ENCODE peak calls at places on chromosomes 11 and 22, in six cellular contexts. M is fibroblast of lung; Q is transverse colon; L is CD8-positive, alpha-beta memory T cell; C is right lobe of liver; S is psoas muscle. A is an unnamed sample. For H3K4me1, the result is how much of the 10 kb centered on the place peaks cover.

GRCh38 chr11:28727254-28727653 is 619.1 kb downstream of the METTL15 start:
- DNase-seq in Q (no peak), L (no peak), M (no peak), C (no peak), S (no peak), A (no peak)

GRCh38 chr11:72832301-72833082 is 18.3 kb downstream of the ATG16L2 start:
- DNase-seq in L (no peak), Q (no peak), S (no peak), M (no peak), C (no peak), A (no peak)

GRCh38 chr11:81005595-81005994 is 1564.8 kb upstream of the TENM4 start:
- DNase-seq in C (no peak), L (no peak), Q (no peak), M (peak), S (no peak), A (no peak)

GRCh38 chr11:33347490-33348125 is 90.4 kb downstream of the HIPK3 start:
- DNase-seq in S (no peak), C (no peak), L (no peak), Q (no peak), M (no peak), A (no peak)

GRCh38 chr22:29710922-29711593 is 8.7 kb upstream of the CABP7 start:
- DNase-seq in L (no peak), S (peak), C (no peak), Q (peak), M (no peak), A (peak)

GRCh38 chr22:34283844-34284243 is 363.6 kb upstream of the LARGE1 start:
- DNase-seq in S (no peak), Q (no peak), L (no peak), M (no peak), C (no peak), A (no peak)

GRCh38 chr11:432501-433100 is 9.2 kb downstream of the ANO9 start:
- DNase-seq in S (no peak), L (no peak), M (no peak), C (no peak), Q (no peak), A (peak)

GRCh38 chr11:6443269-6444003 is 2.6 kb upstream of the HPX start:
- DNase-seq in S (peak), L (peak), M (peak), Q (peak), C (peak), A (peak)

GRCh38 chr11:88050247-88050646 is 125.0 kb downstream of the RAB38 start:
- DNase-seq in C (no peak), M (no peak), Q (no peak), L (no peak), S (no peak), A (no peak)

GRCh38 chr22:41482319-41482935 is 13.5 kb downstream of the ACO2 start:
- DNase-seq in Q (no peak), C (no peak), M (peak), L (no peak), S (no peak), A (no peak)

GRCh38 chr11:109371444-109372176 is 50.4 kb upstream of the C11orf87 start:
- DNase-seq in L (no peak), S (no peak), M (no peak), C (no peak), Q (no peak), A (no peak)

GRCh38 chr11:19244084-19244483 is 3.3 kb upstream of the E2F8 start:
- DNase-seq in L (no peak), M (peak), S (no peak), C (peak), Q (peak), A (no peak)

GRCh38 chr11:59545179-59546020 is 34.1 kb downstream of the OR4D9 start:
- DNase-seq in C (no peak), L (no peak), M (peak), Q (no peak), S (no peak), A (no peak)

GRCh38 chr11:1628506-1629325 is 859 bp upstream of the KRTAP5-5 start:
- DNase-seq in S (peak), M (peak), L (peak), Q (peak), C (no peak), A (peak)

GRCh38 chr11:47272706-47273105 is 2.8 kb downstream of the MADD start:
- DNase-seq in M (peak), C (no peak), L (no peak), S (no peak), Q (no peak), A (no peak)

GRCh38 chr11:69437876-69438205 is 43.6 kb upstream of the LINC01488 start:
- DNase-seq in S (no peak), L (no peak), C (no peak), M (no peak), Q (no peak), A (no peak)

GRCh38 chr11:69916806-69917387 is 97.7 kb upstream of the FGF3 start:
- DNase-seq in S (no peak), C (peak), L (no peak), M (no peak), Q (peak), A (no peak)

GRCh38 chr11:115717215-115717584 is 213.0 kb upstream of the CADM1 start:
- DNase-seq in S (no peak), C (no peak), L (no peak), M (no peak), Q (no peak), A (no peak)

GRCh38 chr11:68663482-68664010 is 20.8 kb upstream of the GAL start:
- DNase-seq in C (no peak), M (no peak), L (no peak), Q (no peak), S (no peak), A (no peak)

GRCh38 chr11:60970369-60970774 is 1.1 kb upstream of the CD6 start:
- DNase-seq in C (peak), L (peak), Q (peak), S (peak), M (peak), A (peak)

GRCh38 chr11:129766858-129767604 is 48.6 kb upstream of the TMEM45B start:
- DNase-seq in C (peak), M (peak), Q (peak), L (no peak), S (no peak), A (no peak)

GRCh38 chr22:35230839-35231584 is 26.3 kb upstream of the HMGXB4 start:
- DNase-seq in C (no peak), S (no peak), L (no peak), M (no peak), Q (peak), A (no peak)

GRCh38 chr11:76523147-76523546 is 78.3 kb downstream of the EMSY start:
- DNase-seq in L (no peak), M (no peak), C (no peak), Q (no peak), S (no peak), A (no peak)

GRCh38 chr11:78365381-78365792 is 52.2 kb downstream of the GAB2 start:
- DNase-seq in L (no peak), S (no peak), M (no peak), C (no peak), Q (no peak), A (no peak)

GRCh38 chr22:29093501-29093921 is 20.7 kb downstream of the KREMEN1 start:
- DNase-seq in S (no peak), C (peak), L (no peak), M (peak), Q (no peak), A (no peak)

GRCh38 chr22:45069925-45070324 is 60.1 kb upstream of the PHF21B start:
- DNase-seq in C (no peak), Q (no peak), L (no peak), M (no peak), S (no peak), A (no peak)

GRCh38 chr11:4560462-4560861 is 15.5 kb downstream of the OR52M1 start:
- DNase-seq in C (no peak), M (no peak), S (no peak), Q (no peak), L (no peak), A (no peak)

GRCh38 chr11:32172771-32173170 is 81.9 kb downstream of the RCN1 start:
- DNase-seq in M (peak), C (no peak), S (no peak), Q (no peak), L (no peak), A (no peak)

GRCh38 chr11:110091995-110092576 is 1.1 kb upstream of the ZC3H12C start:
- DNase-seq in L (no peak), Q (no peak), S (no peak), C (no peak), M (peak), A (no peak)

GRCh38 chr11:34899633-34900016 is 16.6 kb downstream of the APIP start:
- DNase-seq in L (no peak), S (no peak), C (no peak), Q (no peak), M (no peak), A (no peak)

GRCh38 chr11:80074837-80075236 is 634.0 kb upstream of the TENM4 start:
- DNase-seq in S (no peak), C (no peak), L (no peak), M (no peak), Q (no peak), A (no peak)

GRCh38 chr11:47415949-47416472 is 7.6 kb downstream of the SLC39A13 start:
- DNase-seq in M (peak), C (no peak), Q (peak), S (peak), L (no peak), A (peak)

GRCh38 chr11:65013692-65014145 is 241 bp upstream of the ARL2 start:
- DNase-seq in S (peak), L (peak), M (peak), C (peak), Q (peak), A (peak)

GRCh38 chr11:43576834-43577521 is 103.6 kb upstream of the HSD17B12 start:
- DNase-seq in L (no peak), C (no peak), Q (no peak), M (peak), S (no peak), A (no peak)

GRCh38 chr11:35968386-35969088 is 24.7 kb downstream of the LDLRAD3 start:
- DNase-seq in Q (no peak), S (no peak), L (no peak), M (no peak), C (no peak), A (no peak)

GRCh38 chr22:30205281-30206115 is 41.1 kb downstream of the LIF start:
- DNase-seq in M (peak), L (no peak), C (no peak), Q (no peak), S (peak), A (no peak)

GRCh38 chr11:128470081-128470480 is 117.3 kb downstream of the ETS1 start:
- DNase-seq in C (no peak), Q (no peak), S (no peak), M (no peak), L (no peak), A (no peak)

GRCh38 chr22:24695958-24696511 is 78.5 kb downstream of the PIWIL3 start:
- DNase-seq in M (peak), L (no peak), C (no peak), S (no peak), Q (no peak), A (no peak)
- H3K4me3 ChIP-seq in M (no peak), L (no peak), C (no peak), S (no peak), Q (no peak), A (no peak)

DNA sequence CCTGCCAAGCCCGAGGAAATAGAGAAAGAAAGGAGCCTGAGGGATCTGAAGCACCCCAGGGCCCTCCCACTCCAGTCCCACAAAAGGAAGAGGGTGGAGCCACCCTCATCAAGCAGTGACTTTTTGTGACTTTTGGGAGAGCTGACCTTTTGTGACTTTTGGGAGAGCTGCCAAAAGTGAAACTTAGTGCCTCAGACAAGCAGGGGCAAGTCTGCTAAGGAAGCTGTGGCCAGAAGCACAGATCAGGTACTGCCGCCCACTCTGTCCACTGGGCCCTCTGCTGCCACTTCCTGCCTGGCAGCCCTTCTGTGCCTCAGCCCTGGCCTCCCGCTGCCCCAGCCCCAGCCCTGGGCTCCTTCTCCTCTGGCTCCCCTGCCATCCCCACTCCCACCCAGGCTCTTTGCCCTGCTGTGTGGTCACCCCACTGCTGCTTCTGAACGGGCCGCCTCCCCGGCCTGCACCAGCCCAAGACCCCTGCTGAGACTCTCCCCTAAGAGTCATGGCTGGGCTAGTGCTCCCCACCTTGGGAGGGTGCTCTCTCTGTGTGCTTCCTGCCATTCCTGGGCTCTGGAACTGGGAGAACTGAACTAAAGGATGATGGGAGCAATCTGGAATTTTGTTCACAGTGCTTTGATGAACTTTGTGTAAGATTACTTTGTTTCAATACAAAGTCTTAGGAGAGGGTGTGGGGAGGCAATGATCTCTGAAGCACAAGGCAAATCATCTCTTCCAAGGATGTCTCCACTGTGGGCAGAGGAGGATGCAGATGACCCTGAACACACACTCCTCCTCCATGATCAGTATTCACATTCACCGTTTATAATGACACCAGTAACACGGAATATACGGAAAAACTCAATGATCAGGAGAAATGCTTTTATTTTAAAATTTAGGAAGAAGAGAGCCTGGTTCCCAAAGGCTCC is at the start of gene APOBEC3H:
- DNase-seq in S (no peak), M (no peak), C (no peak), Q (peak), L (peak), A (no peak)
- H3K4me1 ChIP-seq in S (under half), M (under half), C (under half), Q (under half), L (half or more), A (under half)

DNA sequence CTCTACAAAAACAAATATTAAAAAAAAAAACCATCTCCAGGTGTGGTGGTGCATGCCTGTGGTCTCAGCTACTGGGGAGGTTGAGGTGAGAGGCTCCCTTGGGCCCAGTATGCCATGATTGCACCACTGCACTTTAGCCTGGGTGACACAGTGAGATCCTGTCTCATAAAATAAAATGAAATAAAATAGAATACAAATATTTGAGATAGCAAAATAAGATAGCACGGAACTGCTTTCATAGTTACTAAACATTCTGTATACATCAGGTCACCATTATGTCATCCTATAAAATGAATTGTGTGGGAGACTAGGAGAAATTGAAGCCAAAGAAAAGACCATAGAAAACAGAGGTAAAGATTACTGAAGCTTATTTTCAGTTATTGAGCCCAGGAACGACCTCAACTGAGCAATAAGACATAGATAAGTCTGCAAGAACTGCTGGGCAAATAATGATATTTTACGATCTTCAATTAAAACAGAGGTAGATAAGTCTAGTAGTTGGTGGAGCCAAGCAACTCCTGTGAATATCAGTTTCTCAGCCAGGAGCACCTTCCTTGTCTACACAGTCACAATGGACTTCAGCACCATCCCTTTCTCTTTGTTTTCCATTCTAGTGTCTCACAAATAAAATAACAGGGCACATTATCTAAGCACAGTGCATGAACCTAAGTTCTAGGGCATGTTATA is 9.9 kb downstream of the OR5M11 start:
- DNase-seq in Q (peak), M (no peak), C (no peak), S (no peak), L (no peak), A (no peak)
- H3K4me3 ChIP-seq in Q (no peak), M (no peak), C (no peak), S (no peak), L (no peak), A (no peak)

DNA sequence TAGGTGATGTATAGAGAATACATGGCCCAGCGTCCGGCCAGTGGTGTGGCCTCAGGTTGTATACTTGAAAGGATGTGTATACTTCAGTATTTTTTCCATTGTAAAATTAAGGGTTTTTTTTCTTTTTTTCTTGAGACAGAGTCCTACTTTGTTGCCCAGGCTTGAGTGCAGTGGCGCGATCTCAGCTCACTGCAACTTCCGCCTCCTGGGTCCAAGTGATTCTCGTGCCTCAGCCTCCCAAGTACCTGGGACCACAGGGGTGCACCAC is 15.8 kb downstream of the ZBTB16 start:
- DNase-seq in Q (no peak), M (no peak), S (no peak), L (no peak), C (no peak), A (no peak)
- H3K4me1 ChIP-seq in Q (half or more), M (under half), S (half or more), L (half or more), C (under half), A (under half)

DNA sequence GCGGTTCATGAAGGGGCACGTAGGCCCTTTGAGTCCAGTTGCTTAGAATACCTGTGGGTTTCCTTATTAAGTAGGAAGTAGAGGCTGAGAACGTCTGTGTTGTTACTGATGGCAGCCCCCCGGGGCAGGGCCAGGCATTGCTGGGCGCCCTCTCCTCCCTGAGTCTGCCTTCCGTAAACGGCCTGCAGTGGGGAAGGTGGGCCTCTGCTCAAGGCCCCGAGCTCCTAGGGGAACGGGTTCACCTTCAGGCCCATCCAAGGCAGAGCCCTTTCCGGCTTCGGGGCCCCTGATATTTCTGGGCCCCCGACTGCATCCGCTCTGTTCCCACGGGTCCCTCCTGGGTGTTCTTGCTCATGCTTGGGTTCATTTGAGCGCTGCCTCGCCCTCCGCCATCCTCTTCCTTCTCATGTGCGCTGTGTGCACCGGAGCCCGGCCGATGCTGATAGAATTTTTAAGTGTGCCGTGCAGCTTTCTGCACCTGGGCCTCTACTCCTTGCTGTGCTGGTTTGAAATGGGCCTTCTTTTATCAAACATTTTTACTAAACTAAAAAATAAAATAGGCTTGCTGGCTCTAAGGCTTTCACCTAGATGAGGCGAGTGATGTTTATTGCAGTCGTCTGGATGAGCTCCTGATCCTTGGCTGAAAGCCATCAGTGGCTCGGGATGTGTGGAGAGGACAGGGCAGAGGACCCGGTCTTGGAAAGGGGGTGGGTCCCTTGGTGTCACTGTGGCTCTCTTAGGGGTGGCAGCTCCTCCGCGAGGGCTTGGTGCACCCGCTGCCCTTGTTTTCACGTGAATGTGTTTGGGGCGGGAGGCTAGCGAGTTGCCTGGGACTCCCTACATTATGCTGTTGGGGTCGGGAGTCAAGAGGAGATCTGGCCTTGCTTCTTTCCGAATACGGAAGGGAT is 12.3 kb downstream of the TBC1D22A start:
- DNase-seq in S (no peak), L (no peak), M (no peak), Q (no peak), C (no peak), A (no peak)
- H3K4me3 ChIP-seq in S (no peak), L (no peak), M (no peak), Q (no peak), C (no peak), A (no peak)

DNA sequence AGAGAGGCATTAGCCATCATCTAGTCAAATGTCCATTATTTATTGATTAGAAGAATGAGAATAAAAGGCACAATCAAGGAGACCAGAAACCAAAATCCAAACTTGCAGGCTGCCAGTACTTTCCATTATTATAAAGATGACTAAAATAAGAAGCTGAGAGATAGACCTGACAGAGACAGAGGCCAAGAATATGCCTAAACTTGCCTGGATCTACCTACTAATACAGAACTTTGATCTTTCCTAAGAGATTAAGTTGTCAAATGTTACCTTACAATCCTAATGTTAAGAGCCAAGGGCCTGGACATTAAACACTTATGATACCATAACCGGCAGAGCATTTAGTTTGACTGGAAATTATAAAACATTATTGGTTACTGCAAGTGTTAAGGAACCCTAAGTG is 6.2 kb downstream of the LGR4 start:
- DNase-seq in M (no peak), S (no peak), Q (no peak), C (no peak), L (no peak), A (no peak)
- H3K4me1 ChIP-seq in M (under half), S (under half), Q (under half), C (under half), L (under half), A (under half)

GRCh38 chr11:8262552-8263108 is 1.0 kb downstream of the LMO1 start:
- DNase-seq in S (peak), L (no peak), Q (peak), M (peak), C (peak), A (peak)
- H3K4me3 ChIP-seq in S (peak), L (no peak), Q (peak), M (peak), C (peak), A (peak)

DNA sequence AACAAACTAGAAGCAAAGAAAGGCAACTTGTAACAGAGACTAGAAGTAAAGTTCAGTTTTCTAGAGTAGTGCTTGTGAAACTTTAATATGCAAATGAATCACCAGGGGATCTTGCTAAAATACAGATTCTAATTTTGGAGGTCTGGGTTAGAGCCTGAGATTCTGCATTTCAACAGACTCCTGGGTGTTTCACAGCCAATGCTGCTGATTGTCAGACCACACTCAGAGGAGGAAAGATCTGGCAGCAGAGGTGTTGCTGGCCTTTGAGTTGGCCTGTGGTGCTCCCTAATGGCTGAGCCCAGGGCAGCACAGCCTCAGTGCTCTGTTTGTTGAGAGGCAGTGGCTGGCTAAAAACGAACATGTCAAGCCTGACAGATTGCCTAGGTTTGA is 5.4 kb downstream of the CRY2 start:
- DNase-seq in L (no peak), Q (no peak), C (peak), M (no peak), S (no peak), A (no peak)
- H3K4me1 ChIP-seq in L (under half), Q (half or more), C (under half), M (under half), S (half or more), A (under half)

A was measured in pancreas.